ENCODE peak calls at places on chromosome 20, in four cellular contexts. One of them, this sample, is unnamed.

GRCh38 chr20:38294334-38294592 is 9.7 kb upstream of the BPI start:
- DNase-seq in neuronal stem cell: no peak
- DNase-seq in IMR-90: no peak
- DNase-seq in hepatocyte: no peak
- DNase-seq in this sample: no peak

GRCh38 chr20:51636123-51636522 is 93.6 kb upstream of the NFATC2 start:
- DNase-seq in neuronal stem cell: no peak
- DNase-seq in IMR-90: no peak
- DNase-seq in hepatocyte: no peak
- DNase-seq in this sample: no peak

GRCh38 chr20:37543828-37544227 is 16.2 kb upstream of the BLCAP start:
- DNase-seq in neuronal stem cell: no peak
- DNase-seq in IMR-90: peak
- DNase-seq in hepatocyte: peak
- DNase-seq in this sample: no peak

GRCh38 chr20:36113566-36114247 is 40.8 kb upstream of the EPB41L1 start:
- DNase-seq in neuronal stem cell: no peak
- DNase-seq in IMR-90: no peak
- DNase-seq in hepatocyte: no peak
- DNase-seq in this sample: peak

GRCh38 chr20:25280051-25280573 is 32.2 kb downstream of the PYGB start:
- DNase-seq in neuronal stem cell: no peak
- DNase-seq in IMR-90: no peak
- DNase-seq in hepatocyte: no peak
- DNase-seq in this sample: no peak

GRCh38 chr20:32112862-32113261 is 3.3 kb downstream of the TM9SF4 start:
- DNase-seq in neuronal stem cell: no peak
- DNase-seq in IMR-90: no peak
- DNase-seq in hepatocyte: peak
- DNase-seq in this sample: no peak

GRCh38 chr20:24970743-24971142 is 21.7 kb downstream of the CST7 start:
- DNase-seq in neuronal stem cell: no peak
- DNase-seq in IMR-90: no peak
- DNase-seq in hepatocyte: no peak
- DNase-seq in this sample: no peak

GRCh38 chr20:32609371-32609773 is 24.2 kb upstream of the NOL4L start:
- DNase-seq in neuronal stem cell: no peak
- DNase-seq in IMR-90: no peak
- DNase-seq in hepatocyte: no peak
- DNase-seq in this sample: no peak

GRCh38 chr20:38581013-38581412 is at the start of gene ADIG:
- DNase-seq in neuronal stem cell: no peak
- DNase-seq in IMR-90: no peak
- DNase-seq in hepatocyte: no peak
- DNase-seq in this sample: peak

GRCh38 chr20:53635189-53635588 is 41.5 kb upstream of the ZNF217 start:
- DNase-seq in neuronal stem cell: no peak
- DNase-seq in IMR-90: no peak
- DNase-seq in hepatocyte: no peak
- DNase-seq in this sample: no peak

GRCh38 chr20:46246527-46246926 is 61.8 kb downstream of the CDH22 start:
- DNase-seq in neuronal stem cell: no peak
- DNase-seq in IMR-90: no peak
- DNase-seq in hepatocyte: no peak
- DNase-seq in this sample: no peak

GRCh38 chr20:36482044-36482473 is 59.3 kb upstream of the MYL9 start:
- DNase-seq in neuronal stem cell: no peak
- DNase-seq in IMR-90: no peak
- DNase-seq in hepatocyte: no peak
- DNase-seq in this sample: no peak

GRCh38 chr20:53751394-53752368 is 158.0 kb upstream of the ZNF217 start:
- DNase-seq in neuronal stem cell: no peak
- DNase-seq in IMR-90: no peak
- DNase-seq in hepatocyte: no peak
- DNase-seq in this sample: no peak

GRCh38 chr20:46118481-46119020 is 437 bp downstream of the CD40 start:
- DNase-seq in neuronal stem cell: no peak
- DNase-seq in IMR-90: no peak
- DNase-seq in hepatocyte: no peak
- DNase-seq in this sample: peak

GRCh38 chr20:13344671-13345070 is 123.6 kb downstream of the ISM1 start:
- DNase-seq in neuronal stem cell: no peak
- DNase-seq in IMR-90: no peak
- DNase-seq in hepatocyte: no peak
- DNase-seq in this sample: no peak

GRCh38 chr20:25270829-25271251 is 23.0 kb downstream of the PYGB start:
- DNase-seq in neuronal stem cell: no peak
- DNase-seq in IMR-90: no peak
- DNase-seq in hepatocyte: no peak
- DNase-seq in this sample: no peak

GRCh38 chr20:55919319-55919718 is 86.0 kb downstream of the CBLN4 start:
- DNase-seq in neuronal stem cell: no peak
- DNase-seq in IMR-90: no peak
- DNase-seq in hepatocyte: no peak
- DNase-seq in this sample: no peak

GRCh38 chr20:21681219-21681931 is 24.1 kb upstream of the PAX1 start:
- DNase-seq in neuronal stem cell: no peak
- DNase-seq in IMR-90: no peak
- DNase-seq in hepatocyte: no peak
- DNase-seq in this sample: no peak

GRCh38 chr20:11454966-11455799 is 462.5 kb upstream of the BTBD3 start:
- DNase-seq in neuronal stem cell: no peak
- DNase-seq in IMR-90: peak
- DNase-seq in hepatocyte: peak
- DNase-seq in this sample: no peak

GRCh38 chr20:12316794-12317193 is 399.1 kb downstream of the BTBD3 start:
- DNase-seq in neuronal stem cell: no peak
- DNase-seq in IMR-90: no peak
- DNase-seq in hepatocyte: no peak
- DNase-seq in this sample: no peak

GRCh38 chr20:20413801-20414200 is 45.9 kb downstream of the INSM1 start:
- DNase-seq in neuronal stem cell: no peak
- DNase-seq in IMR-90: no peak
- DNase-seq in hepatocyte: no peak
- DNase-seq in this sample: peak

GRCh38 chr20:37856932-37857660 is 45.8 kb upstream of the VSTM2L start:
- DNase-seq in neuronal stem cell: no peak
- DNase-seq in IMR-90: peak
- DNase-seq in hepatocyte: no peak
- DNase-seq in this sample: no peak

GRCh38 chr20:61112515-61112914 is 139.5 kb upstream of the CDH4 start:
- DNase-seq in neuronal stem cell: no peak
- DNase-seq in IMR-90: peak
- DNase-seq in hepatocyte: no peak
- DNase-seq in this sample: no peak

GRCh38 chr20:21520702-21521595 is 7.1 kb upstream of the NKX2-2 start:
- DNase-seq in neuronal stem cell: no peak
- DNase-seq in IMR-90: no peak
- DNase-seq in hepatocyte: no peak
- DNase-seq in this sample: peak

GRCh38 chr20:23153696-23154341 is 67.7 kb upstream of the CD93 start:
- DNase-seq in neuronal stem cell: no peak
- DNase-seq in IMR-90: no peak
- DNase-seq in hepatocyte: no peak
- DNase-seq in this sample: no peak

GRCh38 chr20:53346266-53346665 is 247.4 kb downstream of the ZNF217 start:
- DNase-seq in neuronal stem cell: no peak
- DNase-seq in IMR-90: no peak
- DNase-seq in hepatocyte: no peak
- DNase-seq in this sample: no peak

GRCh38 chr20:1281279-1282057 is 15.4 kb downstream of the SNPH start:
- DNase-seq in neuronal stem cell: no peak
- DNase-seq in IMR-90: no peak
- DNase-seq in hepatocyte: no peak
- DNase-seq in this sample: no peak

GRCh38 chr20:51531141-51531710 is 11.3 kb downstream of the NFATC2 start:
- DNase-seq in neuronal stem cell: no peak
- DNase-seq in IMR-90: peak
- DNase-seq in hepatocyte: no peak
- DNase-seq in this sample: no peak

GRCh38 chr20:42941629-42942028 is 248.1 kb downstream of the PTPRT start:
- DNase-seq in neuronal stem cell: no peak
- DNase-seq in IMR-90: no peak
- DNase-seq in hepatocyte: no peak
- DNase-seq in this sample: no peak

GRCh38 chr20:2283706-2284423 is 11.9 kb upstream of the TGM3 start:
- DNase-seq in neuronal stem cell: no peak
- DNase-seq in IMR-90: no peak
- DNase-seq in hepatocyte: peak
- DNase-seq in this sample: no peak

GRCh38 chr20:49112596-49113274 is 66.6 kb downstream of the CSE1L start:
- DNase-seq in neuronal stem cell: no peak
- DNase-seq in IMR-90: peak
- DNase-seq in hepatocyte: no peak
- DNase-seq in this sample: no peak

GRCh38 chr20:8930691-8931090 is 138.2 kb upstream of the PLCB4 start:
- DNase-seq in neuronal stem cell: no peak
- DNase-seq in IMR-90: peak
- DNase-seq in hepatocyte: no peak
- DNase-seq in this sample: no peak

DNA sequence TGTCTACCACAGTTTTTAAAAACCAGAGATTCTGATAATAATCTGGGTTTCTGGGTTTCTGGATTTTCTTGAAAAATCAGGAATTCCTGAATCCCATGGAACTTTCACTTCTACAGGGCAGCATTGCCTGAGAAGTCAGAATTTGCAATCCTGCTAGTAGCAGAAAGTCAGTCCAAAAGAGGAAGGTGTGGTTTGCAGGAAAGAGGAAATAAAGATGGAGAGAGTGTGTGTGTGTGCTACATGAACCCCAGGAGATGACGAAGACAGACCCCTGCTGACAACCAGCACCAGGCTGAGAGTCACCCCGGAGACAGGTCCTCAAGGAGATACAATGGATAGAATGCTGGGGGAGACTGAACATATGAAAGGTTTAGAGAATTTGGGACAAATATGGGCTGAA is 44.9 kb downstream of the PRND start:
- DNase-seq in neuronal stem cell: no peak
- DNase-seq in IMR-90: no peak
- DNase-seq in hepatocyte: no peak
- DNase-seq in this sample: no peak
- H3K4me2 ChIP-seq in neuronal stem cell: no peak
- H3K4me2 ChIP-seq in IMR-90: no peak
- H3K4me2 ChIP-seq in hepatocyte: no peak
- H3K4me2 ChIP-seq in this sample: no peak

GRCh38 chr20:34074101-34074760 is 37.8 kb downstream of the EIF2S2 start:
- DNase-seq in neuronal stem cell: no peak
- DNase-seq in IMR-90: peak
- DNase-seq in hepatocyte: no peak
- DNase-seq in this sample: no peak
- H3K27ac ChIP-seq in neuronal stem cell: no peak
- H3K27ac ChIP-seq in IMR-90: no peak
- H3K27ac ChIP-seq in hepatocyte: no peak
- H3K27ac ChIP-seq in this sample: no peak

GRCh38 chr20:34302723-34303528 is at the start of gene AHCY:
- DNase-seq in neuronal stem cell: peak
- DNase-seq in IMR-90: peak
- DNase-seq in hepatocyte: peak
- DNase-seq in this sample: peak

GRCh38 chr20:34301587-34302311 is 1.4 kb downstream of the AHCY start:
- DNase-seq in neuronal stem cell: no peak
- DNase-seq in IMR-90: no peak
- DNase-seq in hepatocyte: no peak
- DNase-seq in this sample: no peak

GRCh38 chr20:34302312-34302722 is 838 bp downstream of the AHCY start:
- DNase-seq in neuronal stem cell: no peak
- DNase-seq in IMR-90: peak
- DNase-seq in hepatocyte: peak
- DNase-seq in this sample: peak

GRCh38 chr20:34299925-34300806 is 3.0 kb downstream of the AHCY start:
- DNase-seq in neuronal stem cell: no peak
- DNase-seq in IMR-90: peak
- DNase-seq in hepatocyte: peak
- DNase-seq in this sample: no peak

DNA sequence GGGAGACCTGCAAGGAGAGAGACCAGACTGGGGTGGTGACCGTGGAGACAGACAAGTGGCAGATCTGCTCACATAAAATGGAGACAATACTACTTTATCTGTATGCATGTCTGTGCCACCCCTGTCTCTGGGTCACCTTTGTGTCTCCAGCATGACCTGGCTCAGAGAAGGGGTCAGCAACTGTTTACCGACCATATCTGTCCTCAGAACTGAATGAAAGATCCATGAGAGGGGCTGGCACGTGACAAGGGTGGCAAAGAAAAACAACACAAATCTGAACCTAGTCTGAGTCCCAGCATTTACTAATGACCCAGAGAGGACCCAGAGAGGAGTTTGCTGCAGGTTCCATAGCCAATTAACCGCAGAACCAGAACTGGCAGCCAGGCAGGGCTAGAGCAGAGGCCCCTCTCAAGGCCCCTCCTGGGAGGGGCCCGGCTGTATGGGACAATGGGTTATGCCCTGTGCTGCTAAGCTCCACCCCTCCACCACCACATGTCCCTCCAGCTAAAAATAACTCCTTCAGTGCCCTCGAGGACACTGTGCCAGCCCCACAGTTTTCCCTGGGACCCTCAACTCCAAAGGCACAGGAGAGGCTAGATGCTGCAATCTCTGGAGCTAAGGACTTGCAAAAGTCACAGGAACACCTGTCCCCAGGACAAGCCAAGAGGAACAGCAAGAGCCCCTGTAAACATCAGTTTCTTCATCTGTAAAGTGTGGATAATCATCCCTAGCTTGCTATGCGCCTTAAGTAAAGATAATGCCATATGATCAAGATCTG is 2.2 kb downstream of the AHCY start:
- DNase-seq in neuronal stem cell: no peak
- DNase-seq in IMR-90: no peak
- DNase-seq in hepatocyte: peak
- DNase-seq in this sample: no peak
- H3K4me2 ChIP-seq in neuronal stem cell: no peak
- H3K4me2 ChIP-seq in IMR-90: no peak
- H3K4me2 ChIP-seq in hepatocyte: peak
- H3K4me2 ChIP-seq in this sample: peak

DNA sequence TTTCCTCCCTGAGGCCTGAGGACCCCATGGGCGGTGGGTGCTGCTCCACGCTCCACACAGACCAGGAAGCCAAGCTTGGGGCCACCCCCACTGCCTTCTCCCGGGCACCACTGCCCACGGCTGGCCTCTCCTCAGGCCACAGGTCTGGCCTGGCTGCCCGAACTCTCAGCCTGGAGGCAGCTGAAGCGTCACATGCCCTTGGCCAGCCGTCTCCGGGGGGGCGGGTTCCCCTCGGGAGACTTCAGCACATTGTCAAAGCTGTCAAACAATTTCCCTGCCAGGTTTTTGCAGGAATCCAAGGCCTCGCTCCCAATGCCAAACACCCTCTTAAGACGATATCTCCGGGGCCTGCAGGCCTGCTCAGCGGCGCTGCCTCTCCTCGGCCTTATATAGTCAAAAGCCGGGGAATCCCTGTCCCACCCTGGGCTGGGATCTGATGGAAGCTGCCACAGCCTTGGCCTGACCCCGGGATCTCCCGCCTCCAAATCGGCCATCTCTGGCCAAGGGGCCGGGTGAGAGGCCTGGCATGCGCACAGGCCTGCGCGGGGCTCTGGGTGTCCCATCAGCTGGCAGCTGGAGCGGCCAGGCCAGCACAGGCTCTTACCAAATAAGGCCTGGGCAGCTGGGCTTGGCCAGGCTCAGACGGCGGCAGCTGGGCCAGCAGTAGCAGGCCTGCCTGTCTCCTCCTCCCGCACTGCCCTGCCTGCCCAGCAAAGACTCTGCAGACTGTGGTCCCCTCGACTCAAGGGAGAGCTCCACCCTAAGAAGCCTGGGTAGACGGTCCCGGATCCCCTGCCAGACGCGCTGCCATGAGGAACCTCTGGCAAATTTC is 49.7 kb downstream of the RBM38 start:
- DNase-seq in neuronal stem cell: no peak
- DNase-seq in IMR-90: peak
- DNase-seq in hepatocyte: peak
- DNase-seq in this sample: peak
- H3K27ac ChIP-seq in neuronal stem cell: peak
- H3K27ac ChIP-seq in IMR-90: peak
- H3K27ac ChIP-seq in hepatocyte: peak
- H3K27ac ChIP-seq in this sample: peak

This sample was measured in neural progenitor cell.